ENCODE peak calls at places on chromosomes 13 and 19, in nine cellular contexts. M is KBM-7, H is non-pigmented ciliary epithelial cell, E is anterior cingulate cortex, R is GM04503, P is lower leg skin, N is LHCN-M2, O is HT1080, C is GM06990. V is an unnamed sample.

GRCh38 chr13:32264407-32264806 is 50.8 kb downstream of the ZAR1L start:
- DNase-seq in H (no peak), P (peak), M (peak), C (no peak), O (peak), E (no peak), N (peak), R (no peak), V (peak)

GRCh38 chr19:46416077-46416709 is 2.8 kb upstream of the CCDC8 start:
- DNase-seq in R (no peak), O (no peak), C (no peak), N (peak), P (no peak), M (peak), E (peak), H (no peak), V (peak)

GRCh38 chr13:71758823-71759222 is 108.2 kb downstream of the DACH1 start:
- DNase-seq in M (no peak), O (no peak), P (no peak), H (no peak), N (no peak), R (no peak), E (no peak), C (no peak), V (no peak)

GRCh38 chr13:100497394-100497793 is 91.2 kb downstream of the GGACT start:
- DNase-seq in M (no peak), O (peak), H (no peak), N (peak), C (no peak), R (no peak), E (no peak), P (no peak), V (peak)

GRCh38 chr19:55273978-55274707 is 5.8 kb downstream of the HSPBP1 start:
- DNase-seq in O (no peak), P (no peak), R (no peak), H (no peak), E (no peak), C (no peak), N (no peak), M (no peak), V (no peak)

GRCh38 chr19:7928741-7929701 is 3.1 kb upstream of the CTXN1 start:
- DNase-seq in N (peak), C (peak), R (peak), O (peak), H (peak), M (peak), P (no peak), E (no peak), V (peak)

GRCh38 chr19:13561461-13561860 is 55.2 kb upstream of the CACNA1A start:
- DNase-seq in N (no peak), O (no peak), R (no peak), P (no peak), M (no peak), E (no peak), H (no peak), C (no peak), V (no peak)

GRCh38 chr13:93559718-93560117 is 333.1 kb downstream of the GPC6 start:
- DNase-seq in M (no peak), E (no peak), O (peak), H (peak), R (no peak), P (no peak), C (no peak), N (peak), V (peak)

GRCh38 chr13:43874512-43875092 is 4.9 kb downstream of the CCDC122 start:
- DNase-seq in O (peak), N (peak), M (peak), P (no peak), C (peak), H (no peak), R (no peak), E (no peak), V (peak)

GRCh38 chr19:34316741-34317241 is 48.2 kb upstream of the GPI start:
- DNase-seq in E (no peak), M (no peak), N (peak), C (no peak), R (no peak), O (peak), H (no peak), P (no peak), V (peak)

GRCh38 chr13:111854403-111854802 is 212.5 kb upstream of the SOX1 start:
- DNase-seq in H (no peak), N (no peak), C (no peak), E (no peak), O (no peak), R (no peak), P (peak), M (no peak), V (no peak)

GRCh38 chr13:41199061-41199460 is 4.7 kb upstream of the KBTBD7 start:
- DNase-seq in N (no peak), R (no peak), O (no peak), C (no peak), H (no peak), E (no peak), M (no peak), P (no peak), V (no peak)

GRCh38 chr19:40464059-40465024 is 1.2 kb downstream of the BLVRB start:
- DNase-seq in P (peak), H (no peak), C (no peak), O (peak), E (peak), R (peak), M (peak), N (peak), V (peak)

GRCh38 chr19:41541990-41542584 is 33.9 kb upstream of the CEACAM21 start:
- DNase-seq in P (peak), R (no peak), N (peak), C (no peak), H (no peak), O (no peak), M (peak), E (no peak), V (peak)

GRCh38 chr13:98349731-98350305 is 172.7 kb upstream of the RNF113B start:
- DNase-seq in H (no peak), R (no peak), M (no peak), P (peak), O (no peak), N (no peak), E (no peak), C (no peak), V (no peak)

GRCh38 chr19:35596366-35596999 is 10.5 kb downstream of the PMIS2 start:
- DNase-seq in M (no peak), C (peak), P (no peak), H (no peak), O (peak), E (no peak), N (peak), R (no peak), V (peak)

GRCh38 chr13:97261254-97262015 is 39.3 kb downstream of the MBNL2 start:
- DNase-seq in R (no peak), E (no peak), O (no peak), M (no peak), N (no peak), P (no peak), H (no peak), C (no peak), V (no peak)

GRCh38 chr19:11581740-11582139 is 4.3 kb upstream of the ACP5 start:
- DNase-seq in M (no peak), R (no peak), N (no peak), C (peak), O (no peak), E (no peak), P (no peak), H (no peak), V (no peak)

GRCh38 chr13:76873454-76873853 is 12.8 kb downstream of the KCTD12 start:
- DNase-seq in O (no peak), E (no peak), M (no peak), H (no peak), R (no peak), P (no peak), C (no peak), N (no peak), V (no peak)

GRCh38 chr19:50558449-50558848 is 9.8 kb downstream of the LRRC4B start:
- DNase-seq in H (no peak), E (no peak), R (no peak), M (no peak), C (no peak), N (no peak), P (no peak), O (no peak), V (no peak)

GRCh38 chr13:89796196-89796595 is 1551.3 kb upstream of the MIR17HG start:
- DNase-seq in N (no peak), O (peak), C (no peak), M (no peak), R (no peak), H (no peak), P (no peak), E (no peak), V (peak)

GRCh38 chr13:101454767-101455166 is 2.3 kb downstream of the ITGBL1 start:
- DNase-seq in R (no peak), H (no peak), M (no peak), E (no peak), C (no peak), O (peak), P (no peak), N (peak), V (peak)

GRCh38 chr13:111482806-111483620 is 162.6 kb downstream of the TEX29 start:
- DNase-seq in P (peak), E (no peak), C (no peak), R (no peak), O (no peak), M (no peak), N (no peak), H (no peak), V (no peak)

GRCh38 chr13:111519490-111520170 is 199.2 kb downstream of the TEX29 start:
- DNase-seq in R (no peak), O (no peak), P (peak), M (no peak), N (no peak), H (no peak), E (no peak), C (no peak), V (no peak)

GRCh38 chr19:19170053-19170945 is at the start of gene MEF2B:
- DNase-seq in M (no peak), O (no peak), R (no peak), H (no peak), P (peak), C (peak), N (no peak), E (peak), V (no peak)

GRCh38 chr13:102707465-102707864 is 12.6 kb upstream of the METTL21C start:
- DNase-seq in C (no peak), P (no peak), H (peak), N (peak), O (peak), E (no peak), M (no peak), R (peak), V (peak)

GRCh38 chr13:38398810-38399493 is 49.3 kb downstream of the UFM1 start:
- DNase-seq in P (no peak), N (peak), R (peak), H (peak), M (no peak), O (peak), C (no peak), E (no peak), V (no peak)

GRCh38 chr13:48311223-48311622 is 7.7 kb downstream of the RB1 start:
- DNase-seq in P (no peak), H (no peak), E (no peak), N (no peak), M (no peak), C (no peak), O (no peak), R (no peak), V (no peak)

GRCh38 chr13:96082640-96083039 is 7.3 kb upstream of the HS6ST3 start:
- DNase-seq in N (peak), C (no peak), P (no peak), R (no peak), M (no peak), H (no peak), O (peak), E (no peak), V (no peak)

GRCh38 chr13:27007166-27007565 is 164.4 kb downstream of the USP12 start:
- DNase-seq in C (no peak), H (no peak), E (peak), N (peak), O (no peak), P (peak), R (no peak), M (no peak), V (no peak)